ENCODE peak calls at places on chromosomes 1 and 21, in nine cellular contexts. S, G, T, I, C, D, W, V and R are unnamed samples.

GRCh38 chr1:20792177-20792576 is 5.1 kb upstream of the HP1BP3 start:
- DNase-seq in T (peak; percentile 13), I (no peak), C (no peak), D (peak; percentile 38), V (no peak), G (no peak), W (no peak), S (peak; percentile 93), R (no peak)

GRCh38 chr1:6170742-6171201 is 9.3 kb downstream of the CHD5 start:
- DNase-seq in V (no peak), G (no peak), C (no peak), I (no peak), T (no peak), D (no peak), S (no peak), W (no peak), R (no peak)

GRCh38 chr1:15326691-15327530 is 79.9 kb downstream of the FHAD1 start:
- DNase-seq in T (no peak), S (no peak), V (no peak), D (peak; percentile 40), C (no peak), G (no peak), I (no peak), W (no peak), R (no peak)

GRCh38 chr1:235632538-235633219 is 16.9 kb downstream of the GNG4 start:
- DNase-seq in S (peak; percentile 56), I (no peak), D (no peak), W (no peak), G (no peak), C (no peak), T (no peak), V (no peak), R (no peak)

GRCh38 chr1:222697858-222698257 is 14.4 kb downstream of the AIDA start:
- DNase-seq in T (no peak), G (no peak), V (no peak), S (peak; percentile 56), D (no peak), I (no peak), C (no peak), W (no peak), R (no peak)

GRCh38 chr1:34985063-34985770 is at the start of gene TMEM35B:
- DNase-seq in V (peak; percentile 74), D (peak; percentile 77), C (peak; percentile 82), S (peak; percentile 41), I (peak; percentile 82), W (peak; percentile 81), G (peak; percentile 82), T (peak; percentile 65), R (peak; percentile 78)

GRCh38 chr1:24506706-24507422 is 4.2 kb downstream of the RCAN3 start:
- DNase-seq in I (no peak), C (no peak), V (no peak), S (no peak), G (peak; percentile 36), D (no peak), T (no peak), W (no peak), R (no peak)

GRCh38 chr21:33396966-33397365 is 6.2 kb upstream of the IFNGR2 start:
- DNase-seq in V (no peak), I (no peak), G (no peak), W (no peak), S (peak; percentile 82), D (no peak), T (no peak), C (no peak), R (no peak)

GRCh38 chr1:17636612-17637011 is 97.1 kb downstream of the ARHGEF10L start:
- DNase-seq in V (no peak), W (no peak), S (peak; percentile 40), G (no peak), I (no peak), D (no peak), C (no peak), T (no peak), R (no peak)

GRCh38 chr1:36861380-36861779 is 172.9 kb downstream of the GRIK3 start:
- DNase-seq in T (no peak), D (no peak), C (no peak), V (no peak), I (no peak), S (no peak), G (no peak), W (no peak), R (no peak)

GRCh38 chr1:161222175-161223019 is 1.0 kb downstream of the APOA2 start:
- DNase-seq in G (no peak), I (no peak), S (no peak), D (no peak), T (no peak), C (no peak), V (no peak), W (no peak), R (no peak)

GRCh38 chr1:67610450-67610849 is 74.6 kb upstream of the GADD45A start:
- DNase-seq in W (no peak), S (no peak), I (no peak), V (no peak), D (no peak), G (no peak), T (no peak), C (no peak), R (no peak)

GRCh38 chr1:178537445-178538090 is 24.7 kb downstream of the TEX35 start:
- DNase-seq in I (no peak), C (no peak), D (peak; percentile 28), W (no peak), G (no peak), S (no peak), V (no peak), T (peak; percentile 35), R (peak; percentile 65)

GRCh38 chr1:222204475-222204874 is 343.4 kb downstream of the HHIPL2 start:
- DNase-seq in T (no peak), D (no peak), C (no peak), V (no peak), G (no peak), I (no peak), S (no peak), W (no peak), R (no peak)

GRCh38 chr1:31632649-31633048 is 12.0 kb downstream of the PEF1 start:
- DNase-seq in C (no peak), V (no peak), I (no peak), T (no peak), G (no peak), S (no peak), D (no peak), W (no peak), R (peak; percentile 56)

GRCh38 chr1:77281491-77282186 is at the start of gene AK5:
- DNase-seq in W (peak; percentile 61), D (peak; percentile 27), G (peak; percentile 48), T (peak; percentile 10), C (no peak), I (peak; percentile 51), V (no peak), S (peak; percentile 48), R (no peak)

DNA sequence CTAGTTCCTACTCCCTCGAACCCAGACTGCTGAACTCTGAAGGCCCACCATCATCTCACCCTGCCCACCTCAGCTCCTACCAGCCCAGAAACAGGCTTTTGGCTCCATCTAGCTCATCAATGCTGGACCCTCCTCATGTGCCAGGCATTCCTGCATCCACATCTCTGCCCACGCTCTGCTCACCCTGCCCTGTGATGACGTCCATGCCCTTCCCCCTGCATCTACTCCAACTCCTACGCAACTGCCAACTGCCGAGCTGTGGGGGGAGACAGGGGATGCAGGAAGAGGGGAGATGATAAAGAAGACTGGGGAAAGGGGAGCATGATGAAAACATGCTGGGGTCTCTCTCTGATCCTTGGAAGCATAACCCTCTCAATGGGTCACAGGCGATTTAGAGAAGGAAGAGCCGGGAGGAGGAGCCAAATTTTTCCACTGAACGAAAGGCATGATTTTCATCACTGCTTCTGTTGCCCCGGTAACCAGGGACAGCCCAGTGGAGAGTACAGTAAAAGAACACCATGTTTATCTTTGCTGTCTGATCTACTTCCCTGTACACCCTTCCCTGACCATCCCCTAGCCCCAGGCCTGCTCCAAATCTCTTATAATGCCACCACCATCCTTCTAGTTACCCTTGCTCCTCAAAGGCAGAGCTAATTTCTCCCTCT is 44.3 kb downstream of the CD34 start:
- DNase-seq in C (no peak), W (peak; percentile 91), V (no peak), G (no peak), D (peak; percentile 56), T (peak; percentile 75), S (peak; percentile 58), I (peak; percentile 60), R (peak; percentile 54)
- H3K4me3 ChIP-seq in C (no peak overlapping the region), W (peak overlapping the region; percentile 86), V (no peak overlapping the region), G (peak overlapping the region; percentile 66), D (peak overlapping the region; percentile 89), T (no peak overlapping the region), S (no peak overlapping the region), I (peak overlapping the region; percentile 79), R (peak overlapping the region; percentile 93)

GRCh38 chr1:211653329-211653728 is 22.1 kb downstream of the NEK2 start:
- DNase-seq in D (peak; percentile 2), C (no peak), I (no peak), W (no peak), T (no peak), V (no peak), S (no peak), G (no peak), R (no peak)
- H3K27me3 ChIP-seq in D (no peaks in the 10 kb centered on the region), C (no peaks in the 10 kb centered on the region), I (no peaks in the 10 kb centered on the region), W (no peaks in the 10 kb centered on the region), T (no peaks in the 10 kb centered on the region), V (no peaks in the 10 kb centered on the region), S (no peaks in the 10 kb centered on the region), G (no peaks in the 10 kb centered on the region), R (no peaks in the 10 kb centered on the region)

DNA sequence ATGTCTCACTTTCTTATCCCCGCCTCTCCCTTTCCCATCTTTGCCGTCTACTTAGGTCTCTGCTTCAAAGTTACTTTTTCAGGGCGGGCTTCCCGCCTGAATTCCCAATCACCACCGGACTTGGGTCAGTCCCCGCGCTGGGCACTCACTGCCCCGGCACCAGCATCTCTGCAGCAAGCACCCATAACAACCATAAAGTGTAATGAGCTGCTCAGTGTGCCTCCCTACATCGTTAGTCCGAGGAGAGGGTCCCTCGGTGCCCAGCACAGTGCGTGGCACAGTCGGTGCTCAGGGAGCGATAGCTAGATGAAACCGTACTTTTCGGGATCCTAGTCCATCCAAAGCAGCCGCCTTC is 633 bp upstream of the CTPS1 start:
- DNase-seq in W (peak; percentile 66), S (no peak), G (no peak), T (no peak), D (no peak), C (no peak), I (no peak), V (no peak), R (no peak)
- H3K4me3 ChIP-seq in W (peak overlapping the region; percentile 83), S (peak overlapping the region; percentile 67), G (peak overlapping the region; percentile 91), T (peak overlapping the region; percentile 17), D (peak overlapping the region; percentile 61), C (peak overlapping the region; percentile 72), I (peak overlapping the region; percentile 87), V (peak overlapping the region; percentile 65), R (peak overlapping the region; percentile 64)

DNA sequence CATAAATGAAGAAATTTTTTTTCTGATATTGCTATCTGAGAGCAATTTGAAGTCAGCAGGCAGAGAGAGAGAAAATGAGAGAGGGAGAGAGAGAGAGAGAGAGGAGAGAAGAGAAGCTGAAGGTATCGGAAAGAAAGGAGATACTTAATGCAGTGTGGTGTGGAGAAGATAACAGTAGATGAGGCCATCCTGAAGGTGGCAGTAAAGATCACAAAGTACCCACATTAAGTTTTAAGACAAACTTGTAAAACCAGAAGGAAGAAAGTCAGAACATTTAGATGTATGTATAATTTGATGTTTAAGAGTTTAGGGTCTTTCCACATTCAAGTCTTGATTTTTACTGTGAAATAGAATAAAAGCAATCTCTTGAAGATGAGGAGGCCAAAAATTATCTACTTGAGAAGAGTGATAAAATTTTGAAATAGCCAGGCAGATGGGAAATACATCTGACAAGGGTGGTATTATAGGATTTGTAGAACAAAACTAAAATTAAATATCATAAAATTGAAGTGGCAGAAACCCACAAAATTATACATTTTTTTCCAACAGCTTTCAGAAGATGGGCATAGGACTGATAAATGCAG is 1753.4 kb downstream of the MRPL39 start:
- DNase-seq in G (peak; percentile 6), V (no peak), I (no peak), C (peak; percentile 16), W (no peak), T (peak; percentile 13), D (no peak), S (peak; percentile 31), R (no peak)
- H3K27me3 ChIP-seq in G (no peaks in the 10 kb centered on the region), V (no peaks in the 10 kb centered on the region), I (no peaks in the 10 kb centered on the region), C (no peaks in the 10 kb centered on the region), W (no peaks in the 10 kb centered on the region), T (no peaks in the 10 kb centered on the region), D (no peaks in the 10 kb centered on the region), S (no peaks in the 10 kb centered on the region), R (no peaks in the 10 kb centered on the region)